ENCODE peak calls at places on chromosomes 12 and 14, in ten cellular contexts. One of them, this sample, is unnamed.

GRCh38 chr14:91889477-91890211 is 22.3 kb upstream of the TC2N start:
- DNase-seq in NB4: no peak
- DNase-seq in MM.1S: no peak
- DNase-seq in omental fat pad: no peak
- DNase-seq in H54: no peak
- DNase-seq in SW 1271: no peak
- DNase-seq in dermis microvascular lymphatic vessel endothelial cell: peak; percentile 36
- DNase-seq in HT-29: no peak
- DNase-seq in upper lobe of right lung: no peak
- DNase-seq in effector memory CD4-positive, alpha-beta T cell: no peak
- DNase-seq in this sample: no peak

GRCh38 chr12:106141452-106141851 is 2.7 kb upstream of the NUAK1 start:
- DNase-seq in MM.1S: no peak
- DNase-seq in HT-29: no peak
- DNase-seq in NB4: no peak
- DNase-seq in H54: no peak
- DNase-seq in effector memory CD4-positive, alpha-beta T cell: no peak
- DNase-seq in SW 1271: no peak
- DNase-seq in omental fat pad: no peak
- DNase-seq in upper lobe of right lung: no peak
- DNase-seq in dermis microvascular lymphatic vessel endothelial cell: no peak
- DNase-seq in this sample: no peak

GRCh38 chr12:3828888-3829287 is 44.3 kb downstream of the PARP11 start:
- DNase-seq in NB4: no peak
- DNase-seq in effector memory CD4-positive, alpha-beta T cell: no peak
- DNase-seq in HT-29: no peak
- DNase-seq in H54: no peak
- DNase-seq in SW 1271: no peak
- DNase-seq in dermis microvascular lymphatic vessel endothelial cell: no peak
- DNase-seq in omental fat pad: no peak
- DNase-seq in MM.1S: no peak
- DNase-seq in upper lobe of right lung: no peak
- DNase-seq in this sample: no peak

GRCh38 chr14:90489916-90490726 is 93.3 kb downstream of the CALM1 start:
- DNase-seq in NB4: no peak
- DNase-seq in omental fat pad: no peak
- DNase-seq in upper lobe of right lung: no peak
- DNase-seq in dermis microvascular lymphatic vessel endothelial cell: no peak
- DNase-seq in effector memory CD4-positive, alpha-beta T cell: no peak
- DNase-seq in SW 1271: no peak
- DNase-seq in MM.1S: no peak
- DNase-seq in HT-29: no peak
- DNase-seq in H54: no peak
- DNase-seq in this sample: no peak

GRCh38 chr12:54373619-54374554 is 9.6 kb upstream of the GPR84 start:
- DNase-seq in dermis microvascular lymphatic vessel endothelial cell: no peak
- DNase-seq in MM.1S: no peak
- DNase-seq in HT-29: no peak
- DNase-seq in NB4: no peak
- DNase-seq in upper lobe of right lung: no peak
- DNase-seq in H54: peak; percentile 53
- DNase-seq in effector memory CD4-positive, alpha-beta T cell: no peak
- DNase-seq in omental fat pad: no peak
- DNase-seq in SW 1271: no peak
- DNase-seq in this sample: no peak

GRCh38 chr12:24728366-24728765 is 220.5 kb downstream of the BCAT1 start:
- DNase-seq in SW 1271: peak; percentile 40
- DNase-seq in upper lobe of right lung: no peak
- DNase-seq in MM.1S: peak; percentile 35
- DNase-seq in omental fat pad: no peak
- DNase-seq in HT-29: peak; percentile 24
- DNase-seq in H54: no peak
- DNase-seq in effector memory CD4-positive, alpha-beta T cell: no peak
- DNase-seq in dermis microvascular lymphatic vessel endothelial cell: peak; percentile 41
- DNase-seq in NB4: peak; percentile 40
- DNase-seq in this sample: no peak

GRCh38 chr12:131860472-131861260 is 32.5 kb downstream of the MMP17 start:
- DNase-seq in effector memory CD4-positive, alpha-beta T cell: no peak
- DNase-seq in H54: peak; percentile 93
- DNase-seq in SW 1271: peak; percentile 53
- DNase-seq in HT-29: peak; percentile 76
- DNase-seq in MM.1S: no peak
- DNase-seq in upper lobe of right lung: peak; percentile 81
- DNase-seq in NB4: peak; percentile 91
- DNase-seq in omental fat pad: no peak
- DNase-seq in dermis microvascular lymphatic vessel endothelial cell: peak; percentile 73
- DNase-seq in this sample: peak; percentile 67

GRCh38 chr14:93081875-93082570 is 33.7 kb downstream of the ITPK1 start:
- DNase-seq in H54: no peak
- DNase-seq in SW 1271: no peak
- DNase-seq in NB4: peak; percentile 53
- DNase-seq in dermis microvascular lymphatic vessel endothelial cell: no peak
- DNase-seq in MM.1S: no peak
- DNase-seq in upper lobe of right lung: no peak
- DNase-seq in omental fat pad: no peak
- DNase-seq in HT-29: no peak
- DNase-seq in effector memory CD4-positive, alpha-beta T cell: no peak
- DNase-seq in this sample: no peak

GRCh38 chr14:76186318-76187027 is 34.8 kb downstream of the GPATCH2L start:
- DNase-seq in SW 1271: no peak
- DNase-seq in HT-29: no peak
- DNase-seq in MM.1S: no peak
- DNase-seq in effector memory CD4-positive, alpha-beta T cell: no peak
- DNase-seq in NB4: no peak
- DNase-seq in upper lobe of right lung: no peak
- DNase-seq in H54: no peak
- DNase-seq in dermis microvascular lymphatic vessel endothelial cell: no peak
- DNase-seq in omental fat pad: no peak
- DNase-seq in this sample: no peak

GRCh38 chr12:45878630-45879255 is 111.6 kb downstream of the SCAF11 start:
- DNase-seq in SW 1271: no peak
- DNase-seq in upper lobe of right lung: no peak
- DNase-seq in effector memory CD4-positive, alpha-beta T cell: no peak
- DNase-seq in MM.1S: peak; percentile 63
- DNase-seq in dermis microvascular lymphatic vessel endothelial cell: peak; percentile 43
- DNase-seq in omental fat pad: no peak
- DNase-seq in HT-29: no peak
- DNase-seq in NB4: no peak
- DNase-seq in H54: no peak
- DNase-seq in this sample: no peak

GRCh38 chr12:71162832-71163711 is 5.3 kb upstream of the TSPAN8 start:
- DNase-seq in dermis microvascular lymphatic vessel endothelial cell: no peak
- DNase-seq in MM.1S: no peak
- DNase-seq in H54: no peak
- DNase-seq in omental fat pad: no peak
- DNase-seq in HT-29: peak; percentile 88
- DNase-seq in effector memory CD4-positive, alpha-beta T cell: no peak
- DNase-seq in NB4: no peak
- DNase-seq in upper lobe of right lung: no peak
- DNase-seq in SW 1271: no peak
- DNase-seq in this sample: no peak

GRCh38 chr14:45104571-45104970 is 20.7 kb downstream of the PRPF39 start:
- DNase-seq in H54: no peak
- DNase-seq in SW 1271: no peak
- DNase-seq in MM.1S: no peak
- DNase-seq in omental fat pad: no peak
- DNase-seq in dermis microvascular lymphatic vessel endothelial cell: no peak
- DNase-seq in HT-29: no peak
- DNase-seq in NB4: no peak
- DNase-seq in upper lobe of right lung: no peak
- DNase-seq in effector memory CD4-positive, alpha-beta T cell: no peak
- DNase-seq in this sample: no peak